ENCODE peak calls at places on chromosomes 6 and 20, in six cellular contexts. Y, T, V, Z, D and F are unnamed samples. For H3K4me1, the result is how much of the 10 kb centered on the place peaks cover.

GRCh38 chr20:16222859-16223411 is 350.3 kb downstream of the KIF16B start:
- DNase-seq in Z (no peak), D (no peak), V (no peak), T (no peak), Y (no peak), F (peak)

GRCh38 chr6:13260831-13261230 is 67.5 kb downstream of the TBC1D7 start:
- DNase-seq in V (no peak), Y (no peak), Z (no peak), T (no peak), D (no peak), F (no peak)

GRCh38 chr6:87029711-87030314 is 65.1 kb downstream of the CGA start:
- DNase-seq in V (peak), Z (no peak), D (peak), T (peak), Y (no peak), F (peak)

GRCh38 chr6:36028088-36028886 is 679 bp downstream of the MAPK14 start:
- DNase-seq in Y (peak), D (peak), V (peak), T (peak), Z (no peak), F (peak)

GRCh38 chr6:16319813-16320532 is 81.6 kb downstream of the GMPR start:
- DNase-seq in T (no peak), Z (no peak), D (peak), Y (no peak), V (peak), F (peak)

GRCh38 chr6:147392917-147393625 is 115.4 kb upstream of the SAMD5 start:
- DNase-seq in V (no peak), Z (no peak), T (no peak), Y (no peak), D (no peak), F (no peak)

GRCh38 chr20:45354423-45355208 is 6.4 kb upstream of the SDC4 start:
- DNase-seq in T (no peak), Z (no peak), Y (no peak), V (peak), D (peak), F (peak)

GRCh38 chr6:4979426-4979825 is 24.4 kb downstream of the RPP40 start:
- DNase-seq in Z (no peak), T (no peak), D (no peak), V (no peak), Y (no peak), F (no peak)

GRCh38 chr20:21767200-21767738 is 61.8 kb downstream of the PAX1 start:
- DNase-seq in V (no peak), T (no peak), D (no peak), Z (no peak), Y (no peak), F (no peak)

GRCh38 chr6:90110971-90111370 is 185.7 kb downstream of the BACH2 start:
- DNase-seq in Y (no peak), Z (no peak), T (no peak), V (no peak), D (no peak), F (no peak)

GRCh38 chr6:9138856-9139426 is 703.6 kb upstream of the SLC35B3 start:
- DNase-seq in Z (no peak), D (no peak), V (peak), T (no peak), Y (no peak), F (no peak)

GRCh38 chr20:23106271-23106851 is 20.2 kb upstream of the CD93 start:
- DNase-seq in Y (no peak), Z (no peak), D (peak), T (no peak), V (peak), F (peak)

GRCh38 chr6:81861281-81861680 is 108.8 kb upstream of the TENT5A start:
- DNase-seq in Z (no peak), Y (no peak), D (no peak), T (no peak), V (no peak), F (no peak)

GRCh38 chr20:50624351-50625016 is 66.9 kb downstream of the RIPOR3 start:
- DNase-seq in T (no peak), Z (no peak), Y (no peak), V (no peak), D (no peak), F (no peak)

GRCh38 chr6:81613606-81614005 is 138.9 kb downstream of the TENT5A start:
- DNase-seq in V (peak), T (no peak), D (peak), Y (no peak), Z (no peak), F (no peak)

GRCh38 chr20:22578221-22579118 is 5.9 kb downstream of the FOXA2 start:
- DNase-seq in Y (no peak), D (no peak), Z (no peak), T (no peak), V (no peak), F (no peak)

GRCh38 chr6:75118925-75119515 is 86.8 kb downstream of the COL12A1 start:
- DNase-seq in Z (no peak), D (no peak), Y (no peak), V (no peak), T (no peak), F (peak)

GRCh38 chr6:142474446-142475289 is 172.9 kb downstream of the ADGRG6 start:
- DNase-seq in V (peak), Z (peak), Y (peak), D (peak), T (peak), F (peak)

GRCh38 chr6:145887969-145888368 is 73.4 kb upstream of the FBXO30 start:
- DNase-seq in Y (no peak), T (no peak), Z (no peak), V (peak), D (peak), F (peak)

DNA sequence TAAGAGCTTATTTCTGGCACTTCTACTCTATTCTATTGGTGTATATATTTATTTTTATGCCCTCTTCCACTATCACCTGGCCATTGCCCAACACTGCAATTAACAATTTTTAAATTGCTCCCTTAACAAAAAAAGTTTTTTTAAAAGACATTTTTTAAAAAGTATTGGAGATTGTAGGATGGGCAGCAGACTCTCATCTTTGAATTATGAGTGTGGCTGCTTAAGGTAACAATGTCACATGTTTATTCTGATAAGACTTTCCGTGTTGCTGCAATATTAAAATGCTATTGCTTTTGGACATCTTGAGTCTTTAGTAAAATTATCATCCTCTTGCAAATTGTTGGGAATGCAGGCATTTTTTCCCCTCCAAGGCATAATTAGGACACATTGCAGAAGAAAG is 31.4 kb downstream of the SMOC2 start:
- DNase-seq in T (no peak), D (no peak), V (no peak), Y (no peak), Z (no peak), F (no peak)
- H4K91ac ChIP-seq in T (no peak), D (no peak), V (no peak), Y (no peak), Z (no peak), F (no peak)

DNA sequence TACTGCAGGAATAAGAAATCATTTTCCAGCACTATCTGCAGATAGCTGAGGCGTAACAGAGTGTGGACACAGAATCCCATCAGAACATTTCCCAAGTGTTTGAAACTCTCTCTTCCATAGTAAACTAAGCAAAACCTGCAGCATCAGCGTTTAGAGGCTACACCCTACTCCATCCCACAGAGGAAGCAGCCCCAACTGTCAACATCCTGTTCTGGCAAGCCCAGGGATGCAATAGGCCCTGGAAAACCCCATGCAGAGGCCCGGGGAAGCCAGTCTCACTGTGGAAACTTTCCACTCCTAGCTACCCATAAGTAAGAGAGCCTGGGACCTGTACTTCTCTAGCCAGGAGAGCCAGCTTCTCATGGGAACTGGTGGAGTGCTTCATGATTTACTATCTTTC is 129.4 kb downstream of the LY86 start:
- DNase-seq in Z (no peak), D (peak), Y (no peak), T (no peak), V (peak), F (no peak)
- H3K9ac ChIP-seq in Z (no peak), D (no peak), Y (no peak), T (no peak), V (no peak), F (no peak)

GRCh38 chr6:151111670-151112069 is 128.1 kb upstream of the AKAP12 start:
- DNase-seq in Y (no peak), Z (no peak), D (no peak), V (no peak), T (no peak), F (no peak)

GRCh38 chr6:151112130-151112529 is 127.6 kb upstream of the AKAP12 start:
- DNase-seq in D (no peak), V (no peak), Z (no peak), T (no peak), Y (no peak), F (no peak)

GRCh38 chr6:151109361-151109760 is 130.4 kb upstream of the AKAP12 start:
- DNase-seq in D (peak), T (no peak), V (peak), Y (no peak), Z (no peak), F (no peak)

GRCh38 chr6:151107897-151108427 is 131.8 kb upstream of the AKAP12 start:
- DNase-seq in T (no peak), V (no peak), Z (no peak), D (peak), Y (no peak), F (no peak)

DNA sequence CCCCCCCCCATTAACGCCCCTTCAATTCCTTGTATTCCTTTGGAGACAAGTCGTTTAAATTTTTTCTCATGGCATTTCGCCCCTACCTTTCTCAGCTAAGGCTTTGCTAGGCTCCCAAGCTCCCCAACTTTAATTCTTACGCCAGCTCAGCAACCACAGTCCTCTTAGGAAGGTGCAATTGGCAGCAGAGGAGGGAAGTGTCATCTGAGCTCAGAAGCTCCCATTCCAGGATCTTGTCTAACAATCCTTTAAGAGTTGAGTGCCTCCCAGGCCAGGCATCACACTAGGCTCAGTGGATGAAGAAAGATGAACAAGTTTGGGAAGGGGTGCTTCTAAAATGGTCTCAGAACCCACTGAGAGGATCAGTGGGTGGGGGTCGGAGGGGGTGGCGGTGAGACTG is 131.2 kb upstream of the AKAP12 start:
- DNase-seq in D (peak), V (no peak), T (no peak), Y (no peak), Z (no peak), F (no peak)
- H3K4me1 ChIP-seq in D (under half), V (under half), T (under half), Y (under half), Z (under half), F (under half)

GRCh38 chr6:139592011-139592410 is 217.6 kb upstream of the CITED2 start:
- DNase-seq in Z (no peak), Y (no peak), D (peak), T (no peak), V (no peak), F (no peak)
- H4K91ac ChIP-seq in Z (no peak), Y (no peak), D (no peak), T (no peak), V (no peak), F (no peak)

GRCh38 chr6:1612386-1612893 is 2.7 kb downstream of the FOXC1 start:
- DNase-seq in Z (no peak), D (no peak), Y (no peak), V (no peak), T (no peak), F (no peak)

GRCh38 chr6:1613631-1614447 is 4.1 kb downstream of the FOXC1 start:
- DNase-seq in Y (peak), Z (no peak), T (no peak), D (no peak), V (peak), F (no peak)

GRCh38 chr6:1614448-1614766 is 4.7 kb downstream of the FOXC1 start:
- DNase-seq in D (no peak), Z (no peak), T (no peak), Y (no peak), V (no peak), F (no peak)

GRCh38 chr6:1611572-1612385 is 2.1 kb downstream of the FOXC1 start:
- DNase-seq in V (peak), Y (peak), D (peak), T (no peak), Z (no peak), F (no peak)

DNA sequence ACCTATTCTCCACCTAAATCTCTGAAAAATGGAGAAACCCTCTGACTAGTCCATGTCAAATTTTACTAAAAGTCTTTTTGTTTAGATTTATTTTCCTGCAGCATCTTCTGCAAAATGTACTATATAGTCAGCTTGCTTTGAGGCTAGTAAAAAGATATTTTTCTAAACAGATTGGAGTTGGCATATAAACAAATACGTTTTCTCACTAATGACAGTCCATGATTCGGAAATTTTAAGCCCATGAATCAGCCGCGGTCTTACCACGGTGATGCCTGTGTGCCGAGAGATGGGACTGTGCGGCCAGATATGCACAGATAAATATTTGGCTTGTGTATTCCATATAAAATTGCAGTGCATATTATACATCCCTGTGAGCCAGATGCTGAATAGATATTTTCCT is 3.2 kb downstream of the FOXC1 start:
- DNase-seq in Y (no peak), V (peak), T (no peak), D (no peak), Z (no peak), F (peak)
- H3K9ac ChIP-seq in Y (no peak), V (peak), T (no peak), D (peak), Z (no peak), F (no peak)

GRCh38 chr6:134424795-134425163 is 106.9 kb upstream of the SGK1 start:
- DNase-seq in T (no peak), Y (no peak), D (no peak), Z (no peak), V (no peak), F (no peak)
- H3K4me1 ChIP-seq in T (under half), Y (under half), D (under half), Z (under half), V (under half), F (under half)

DNA sequence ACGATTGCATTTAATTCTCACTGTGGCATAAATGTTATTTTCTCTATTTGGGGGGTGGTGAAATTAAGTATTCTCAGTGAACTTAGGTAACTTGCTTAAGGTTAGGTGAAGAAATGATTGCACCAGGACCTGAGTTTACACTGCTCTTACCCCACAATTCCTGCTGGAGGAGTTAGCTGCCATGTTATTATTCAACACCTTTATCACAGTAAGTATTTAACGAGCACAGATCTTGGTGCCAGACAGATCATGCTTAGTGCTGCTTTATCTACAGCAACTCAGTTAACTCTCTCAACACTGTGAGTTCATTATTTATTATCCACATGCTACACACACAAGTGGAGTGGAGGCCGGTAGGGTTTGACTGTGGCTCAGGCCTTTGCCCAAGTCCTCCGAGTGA is 249.7 kb downstream of the TMEM242 start:
- DNase-seq in D (no peak), T (no peak), V (no peak), Y (no peak), Z (no peak), F (no peak)
- H4K91ac ChIP-seq in D (no peak), T (no peak), V (no peak), Y (no peak), Z (no peak), F (no peak)

GRCh38 chr20:57693670-57694329 is 16.0 kb downstream of the PMEPA1 start:
- DNase-seq in V (no peak), T (no peak), Z (no peak), Y (no peak), D (no peak), F (no peak)
- H3K9ac ChIP-seq in V (no peak), T (no peak), Z (no peak), Y (no peak), D (no peak), F (no peak)

DNA sequence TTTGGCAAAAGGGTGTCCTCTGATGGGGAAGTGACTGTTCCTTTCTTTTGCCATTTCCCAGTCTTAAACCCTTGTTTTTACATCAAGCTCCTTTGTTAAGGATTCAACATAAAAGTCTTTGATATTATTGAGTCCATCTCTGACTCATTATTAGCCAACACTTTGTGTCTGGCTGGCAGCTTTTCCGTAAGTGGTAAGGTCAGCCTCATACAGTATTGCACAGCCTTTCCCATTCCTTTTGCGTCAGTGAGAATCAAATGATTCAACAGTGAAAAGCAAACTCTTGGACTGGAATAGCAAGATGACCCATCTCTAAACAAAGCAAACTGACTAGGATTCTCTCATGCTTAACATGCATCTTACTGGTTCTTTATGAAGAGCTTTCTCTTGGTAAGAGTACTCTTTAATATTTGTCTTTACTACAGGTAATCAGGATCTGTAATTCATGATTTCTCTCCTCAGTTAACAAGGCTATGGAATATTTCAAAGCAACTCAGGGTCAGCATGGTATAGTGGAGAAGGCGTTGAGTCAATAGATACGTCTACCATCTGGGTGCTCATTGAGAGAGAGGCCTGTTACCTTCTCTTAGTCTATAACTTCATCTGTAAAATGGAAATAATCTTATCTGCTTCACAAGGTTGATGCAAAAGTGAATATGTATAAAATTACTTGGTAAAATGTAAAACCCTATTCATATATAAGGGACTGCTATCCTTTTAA is 183.6 kb downstream of the PRL start:
- DNase-seq in Y (no peak), Z (no peak), V (peak), T (no peak), D (peak), F (peak)
- H3K4me1 ChIP-seq in Y (under half), Z (under half), V (under half), T (under half), D (under half), F (under half)